ENCODE peak calls at places on chromosomes 12 and 14, in four cellular contexts. Z, Y, L and G are unnamed samples.

GRCh38 chr14:103512701-103513611 is 9.7 kb downstream of the CKB start:
- DNase-seq in L (no peak), Z (no peak), Y (peak; percentile 81), G (no peak)

GRCh38 chr12:115866909-115867525 is 410.5 kb downstream of the MED13L start:
- DNase-seq in Z (no peak), Y (no peak), L (no peak), G (no peak)

GRCh38 chr12:5204271-5204670 is 160.6 kb downstream of the KCNA5 start:
- DNase-seq in L (no peak), Y (no peak), Z (peak; percentile 18), G (no peak)

GRCh38 chr14:21068521-21069387 is 1.4 kb upstream of the ARHGEF40 start:
- DNase-seq in Z (peak; percentile 36), Y (peak; percentile 76), L (peak; percentile 36), G (no peak)

GRCh38 chr12:119461815-119462214 is 127.3 kb downstream of the CCDC60 start:
- DNase-seq in L (no peak), Y (no peak), Z (no peak), G (no peak)

GRCh38 chr12:93812616-93813015 is 135.4 kb downstream of the CRADD start:
- DNase-seq in L (no peak), Y (no peak), Z (no peak), G (no peak)

GRCh38 chr12:67068773-67069450 is 200.2 kb upstream of the CAND1 start:
- DNase-seq in Z (peak; percentile 62), Y (peak; percentile 52), L (no peak), G (peak; percentile 1)

GRCh38 chr12:68207276-68207675 is 18.3 kb downstream of the IL26 start:
- DNase-seq in L (no peak), Y (no peak), Z (no peak), G (no peak)

GRCh38 chr12:91413591-91413990 is 231.0 kb upstream of the DCN start:
- DNase-seq in L (peak; percentile 51), Y (no peak), Z (no peak), G (no peak)

GRCh38 chr12:27673285-27673684 is 23.0 kb upstream of the REP15 start:
- DNase-seq in L (no peak), Z (no peak), Y (no peak), G (no peak)

GRCh38 chr12:52203126-52203921 is 11.5 kb upstream of the KRT80 start:
- DNase-seq in L (peak; percentile 56), Y (no peak), Z (no peak), G (no peak)

GRCh38 chr14:73312697-73313096 is 75.4 kb downstream of the PAPLN start:
- DNase-seq in L (no peak), Z (no peak), Y (no peak), G (no peak)

GRCh38 chr12:57280234-57281062 is 29.5 kb upstream of the STAC3 start:
- DNase-seq in Z (no peak), L (peak; percentile 79), Y (no peak), G (peak; percentile 91)

GRCh38 chr12:93060071-93060665 is 131.1 kb upstream of the EEA1 start:
- DNase-seq in Y (no peak), L (no peak), Z (peak; percentile 70), G (no peak)

GRCh38 chr12:4303750-4304149 is 17.3 kb upstream of the TIGAR start:
- DNase-seq in L (no peak), Y (no peak), Z (no peak), G (no peak)

GRCh38 chr14:34094384-34094783 is 143.5 kb upstream of the EGLN3 start:
- DNase-seq in L (no peak), Z (no peak), Y (no peak), G (no peak)

GRCh38 chr12:70609739-70610491 is 27.3 kb downstream of the PTPRB start:
- DNase-seq in Y (peak; percentile 66), L (no peak), Z (no peak), G (no peak)

GRCh38 chr14:87049886-87050820 is 942.8 kb downstream of the GALC start:
- DNase-seq in L (no peak), Z (peak; percentile 31), Y (no peak), G (peak; percentile 3)

DNA sequence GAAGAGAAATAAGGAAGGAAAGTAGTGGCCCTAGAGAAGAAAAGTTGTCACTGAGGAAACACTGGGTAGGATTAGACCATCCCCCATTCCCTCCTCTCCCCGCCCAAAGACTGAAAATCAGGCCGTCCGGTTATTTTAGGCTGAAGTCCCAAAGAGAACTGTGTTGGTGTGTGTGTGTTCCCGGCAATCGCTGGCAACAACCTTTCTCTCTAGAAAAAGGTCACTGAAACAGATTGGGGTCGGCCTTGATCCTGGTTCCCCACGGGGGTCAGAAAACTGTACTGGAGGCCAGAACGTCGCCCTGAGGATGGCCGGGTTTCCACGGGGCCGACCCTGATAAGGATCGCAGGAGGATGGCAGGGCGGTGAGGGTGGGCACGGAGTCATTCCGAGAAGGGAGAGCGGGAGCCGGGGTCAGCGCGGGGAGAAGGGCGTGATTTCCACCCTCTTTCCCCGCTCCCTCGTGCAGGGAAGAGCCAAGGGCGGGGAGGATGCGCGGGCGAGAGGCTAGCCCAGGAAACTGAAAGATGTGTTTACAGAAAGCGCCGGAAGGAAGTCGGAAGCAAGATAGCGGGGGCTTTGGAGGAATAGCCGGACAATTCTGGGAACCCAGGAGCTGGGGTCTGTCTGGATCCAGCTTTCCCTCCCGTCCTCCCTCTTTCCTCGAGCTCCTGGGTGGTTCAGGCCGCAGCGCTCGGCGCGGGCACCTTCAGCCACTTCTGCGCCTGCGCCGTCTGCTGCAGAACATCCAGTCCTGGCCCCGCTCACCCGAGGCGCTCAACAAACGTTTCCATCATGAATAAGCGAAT is 25.3 kb upstream of the SPTLC2 start:
- DNase-seq in Y (peak; percentile 85), Z (peak; percentile 48), L (no peak), G (no peak)
- H3K4me3 ChIP-seq in Y (peak overlapping the region; percentile 64), Z (peak overlapping the region; percentile 55), L (no peak overlapping the region), G (peak overlapping the region; percentile 44)

GRCh38 chr14:29442720-29443119 is 484.9 kb downstream of the PRKD1 start:
- DNase-seq in Z (peak; percentile 23), L (no peak), Y (no peak), G (no peak)
- H3K27ac ChIP-seq in Z (no peak overlapping the region), L (no peak overlapping the region), Y (no peak overlapping the region), G (no peak overlapping the region)

GRCh38 chr14:57835751-57836150 is 30.1 kb downstream of the SLC35F4 start:
- DNase-seq in Y (no peak), L (no peak), Z (no peak), G (no peak)

GRCh38 chr14:57834001-57834598 is 31.8 kb downstream of the SLC35F4 start:
- DNase-seq in L (no peak), Z (no peak), Y (no peak), G (no peak)

GRCh38 chr14:57833304-57833703 is 32.6 kb downstream of the SLC35F4 start:
- DNase-seq in Y (peak; percentile 50), Z (no peak), L (peak; percentile 96), G (peak; percentile 62)

GRCh38 chr14:57834961-57835360 is 30.9 kb downstream of the SLC35F4 start:
- DNase-seq in L (no peak), Z (no peak), Y (no peak), G (no peak)

GRCh38 chr14:57837267-57837666 is 28.6 kb downstream of the SLC35F4 start:
- DNase-seq in Y (no peak), Z (no peak), L (no peak), G (no peak)
- TF ChIP-seq CTCF in Y (no peak), Z (no peak), L (peak; percentile 26), G (no peak)

DNA sequence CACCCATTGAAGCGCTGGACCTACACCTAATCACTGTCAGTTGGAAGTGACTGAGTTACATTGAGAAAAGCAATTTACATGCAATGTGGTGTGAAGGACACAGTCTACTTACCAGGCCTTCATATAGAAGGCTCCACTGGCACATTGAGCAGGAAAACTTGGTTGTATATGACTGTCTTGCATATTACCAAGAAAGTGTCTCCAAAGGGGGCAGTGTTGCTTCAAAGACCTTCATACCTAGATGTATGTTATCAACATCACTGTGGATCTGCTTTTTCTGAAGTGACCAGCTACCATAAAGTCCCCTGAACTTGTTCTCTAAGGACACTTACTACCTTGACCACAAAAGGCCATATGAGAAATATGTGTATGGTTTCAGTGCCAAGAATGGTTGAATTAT is 64.1 kb downstream of the NELL2 start:
- DNase-seq in Z (peak; percentile 53), Y (no peak), L (peak; percentile 13), G (no peak)
- H3K4me3 ChIP-seq in Z (no peak overlapping the region), Y (no peak overlapping the region), L (no peak overlapping the region), G (no peak overlapping the region)

DNA sequence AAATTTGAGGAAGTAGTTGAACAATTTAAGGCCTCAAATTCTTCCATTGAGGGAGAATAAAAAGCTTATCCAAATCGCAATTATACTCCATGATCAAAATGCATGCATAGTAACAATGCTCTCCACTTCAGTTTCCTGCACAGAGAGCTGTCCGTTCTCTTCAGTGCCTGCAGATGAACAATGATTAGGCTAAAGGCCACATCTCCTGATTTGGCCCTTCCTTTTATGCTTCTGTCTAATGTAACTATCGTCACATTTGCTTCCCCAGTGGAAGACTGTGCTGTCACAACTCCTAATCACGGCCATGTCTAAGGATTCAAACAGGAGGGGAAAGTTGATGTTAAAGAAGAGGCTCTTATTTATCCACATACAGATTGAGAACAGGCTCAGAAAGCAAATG is 113.6 kb upstream of the NPAS3 start:
- DNase-seq in L (no peak), Y (no peak), Z (no peak), G (no peak)
- H3K27ac ChIP-seq in L (no peak overlapping the region), Y (no peak overlapping the region), Z (no peak overlapping the region), G (no peak overlapping the region)

GRCh38 chr12:117100851-117101673 is 1.8 kb upstream of the TESC start:
- DNase-seq in L (no peak), Z (no peak), Y (no peak), G (no peak)
- TF ChIP-seq CTCF in L (no peak), Z (peak; percentile 10), Y (no peak), G (no peak)

DNA sequence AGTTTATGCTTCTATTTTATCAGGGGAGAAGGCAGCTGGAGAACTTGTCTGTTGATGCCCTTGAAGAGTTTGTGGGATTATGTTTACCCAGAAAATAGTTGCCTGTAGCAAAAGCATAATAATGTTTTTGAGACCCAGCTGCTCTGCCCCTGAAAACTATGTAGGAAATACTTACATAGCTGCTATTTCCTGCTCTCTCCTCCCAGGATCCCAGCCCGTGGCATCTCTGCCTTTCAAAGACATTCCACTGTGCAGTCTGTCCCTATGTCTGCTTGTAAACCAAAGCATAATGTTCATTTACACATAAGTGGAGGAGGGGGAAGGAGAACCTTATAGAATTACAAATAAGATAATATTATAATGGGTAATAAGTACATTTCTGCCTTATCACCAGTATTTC is 198.7 kb downstream of the SYT1 start:
- DNase-seq in Z (no peak), L (no peak), Y (no peak), G (peak; percentile 15)
- H3K4me3 ChIP-seq in Z (no peak overlapping the region), L (no peak overlapping the region), Y (no peak overlapping the region), G (no peak overlapping the region)

GRCh38 chr14:105091335-105092123 is 26.3 kb upstream of the GPR132 start:
- DNase-seq in Y (no peak), Z (no peak), L (peak; percentile 77), G (no peak)

GRCh38 chr14:105093426-105094192 is 28.4 kb upstream of the GPR132 start:
- DNase-seq in Z (no peak), L (peak; percentile 77), Y (no peak), G (no peak)

GRCh38 chr14:105092912-105093425 is 27.7 kb upstream of the GPR132 start:
- DNase-seq in L (no peak), Y (no peak), Z (no peak), G (no peak)

GRCh38 chr14:105090493-105091334 is 25.5 kb upstream of the GPR132 start:
- DNase-seq in L (peak; percentile 71), Y (peak; percentile 92), Z (peak; percentile 56), G (no peak)

GRCh38 chr14:105092124-105092911 is 27.1 kb upstream of the GPR132 start:
- DNase-seq in Y (no peak), Z (no peak), L (no peak), G (no peak)
- H3K27ac ChIP-seq in Y (peak overlapping the region; percentile 16), Z (no peak overlapping the region), L (peak overlapping the region; percentile 99), G (peak overlapping the region; percentile 52)